ENCODE peak calls at places on chromosome 13, in nine cellular contexts. A, Y, S, N, B, U, R, T and H are unnamed samples.

GRCh38 chr13:109871018-109871370 is 84.6 kb upstream of the IRS2 start:
- DNase-seq in A (no peak), Y (no peak), S (no peak), N (no peak), B (peak), U (no peak), R (no peak), T (no peak), H (no peak)

GRCh38 chr13:72194531-72194930 is 327.5 kb upstream of the DACH1 start:
- DNase-seq in A (no peak), Y (no peak), S (no peak), N (no peak), B (no peak), U (no peak), R (no peak), T (no peak), H (no peak)

GRCh38 chr13:43129021-43129420 is 105.6 kb downstream of the DNAJC15 start:
- DNase-seq in A (no peak), Y (no peak), S (no peak), N (no peak), B (no peak), U (no peak), R (no peak), T (no peak), H (no peak)

GRCh38 chr13:103099894-103100293 is 33.7 kb upstream of the SLC10A2 start:
- DNase-seq in A (no peak), Y (no peak), S (no peak), N (no peak), B (no peak), U (no peak), R (no peak), T (no peak), H (no peak)

GRCh38 chr13:28040977-28041376 is 52.5 kb upstream of the URAD start:
- DNase-seq in A (no peak), Y (no peak), S (no peak), N (no peak), B (no peak), U (no peak), R (no peak), T (no peak), H (no peak)

GRCh38 chr13:31328549-31329229 is 128.9 kb downstream of the B3GLCT start:
- DNase-seq in A (no peak), Y (no peak), S (no peak), N (no peak), B (peak), U (no peak), R (no peak), T (no peak), H (no peak)

GRCh38 chr13:59823495-59823894 is 340.2 kb downstream of the DIAPH3 start:
- DNase-seq in A (no peak), Y (no peak), S (no peak), N (no peak), B (peak), U (peak), R (no peak), T (no peak), H (no peak)

GRCh38 chr13:32216281-32216680 is 98.9 kb downstream of the ZAR1L start:
- DNase-seq in A (no peak), Y (no peak), S (no peak), N (no peak), B (no peak), U (no peak), R (no peak), T (no peak), H (no peak)

GRCh38 chr13:48828962-48829405 is 146.7 kb upstream of the FNDC3A start:
- DNase-seq in A (peak), Y (no peak), S (no peak), N (no peak), B (no peak), U (no peak), R (no peak), T (no peak), H (no peak)

GRCh38 chr13:50928609-50929274 is 19.2 kb downstream of the RNASEH2B start:
- DNase-seq in A (no peak), Y (no peak), S (no peak), N (no peak), B (no peak), U (peak), R (no peak), T (no peak), H (no peak)

GRCh38 chr13:49132479-49133002 is 87.6 kb upstream of the MLNR start:
- DNase-seq in A (no peak), Y (no peak), S (no peak), N (no peak), B (no peak), U (no peak), R (no peak), T (no peak), H (no peak)

GRCh38 chr13:53743906-53744305 is 715.3 kb downstream of the OLFM4 start:
- DNase-seq in A (no peak), Y (no peak), S (no peak), N (no peak), B (no peak), U (no peak), R (no peak), T (no peak), H (no peak)

GRCh38 chr13:98900442-98900841 is 77.4 kb downstream of the DOCK9 start:
- DNase-seq in A (no peak), Y (no peak), S (no peak), N (no peak), B (no peak), U (peak), R (no peak), T (no peak), H (no peak)

GRCh38 chr13:36057041-36057440 is 74.1 kb downstream of the DCLK1 start:
- DNase-seq in A (no peak), Y (no peak), S (no peak), N (no peak), B (peak), U (no peak), R (no peak), T (no peak), H (no peak)

GRCh38 chr13:26772531-26772930 is 11.9 kb upstream of the GPR12 start:
- DNase-seq in A (no peak), Y (no peak), S (no peak), N (no peak), B (no peak), U (no peak), R (no peak), T (no peak), H (no peak)

GRCh38 chr13:91652389-91652788 is 254.0 kb downstream of the GPC5 start:
- DNase-seq in A (peak), Y (no peak), S (no peak), N (no peak), B (no peak), U (no peak), R (no peak), T (no peak), H (no peak)

GRCh38 chr13:109145631-109146030 is 516.2 kb downstream of the MYO16 start:
- DNase-seq in A (peak), Y (no peak), S (no peak), N (no peak), B (peak), U (peak), R (no peak), T (no peak), H (no peak)

GRCh38 chr13:110770678-110771077 is 57.2 kb downstream of the ING1 start:
- DNase-seq in A (no peak), Y (no peak), S (no peak), N (no peak), B (no peak), U (no peak), R (no peak), T (no peak), H (no peak)

GRCh38 chr13:18998389-18998788 is 183.2 kb downstream of the TUBA3C start:
- DNase-seq in A (no peak), Y (no peak), S (no peak), N (no peak), B (no peak), U (no peak), R (no peak), T (no peak), H (no peak)

GRCh38 chr13:72029981-72030380 is 163.0 kb upstream of the DACH1 start:
- DNase-seq in A (no peak), Y (no peak), S (no peak), N (no peak), B (no peak), U (no peak), R (no peak), T (no peak), H (no peak)

GRCh38 chr13:59531571-59532091 is 632.1 kb downstream of the DIAPH3 start:
- DNase-seq in A (peak), Y (peak), S (no peak), N (no peak), B (peak), U (peak), R (peak), T (peak), H (no peak)

GRCh38 chr13:52850396-52851152 is 2.1 kb upstream of the PCDH8 start:
- DNase-seq in A (peak), Y (peak), S (no peak), N (no peak), B (peak), U (no peak), R (no peak), T (no peak), H (peak)

GRCh38 chr13:83048419-83048818 is 833.9 kb downstream of the SLITRK1 start:
- DNase-seq in A (no peak), Y (no peak), S (no peak), N (no peak), B (peak), U (no peak), R (no peak), T (no peak), H (no peak)

GRCh38 chr13:90732049-90732448 is 615.4 kb upstream of the MIR17HG start:
- DNase-seq in A (no peak), Y (no peak), S (no peak), N (no peak), B (no peak), U (no peak), R (no peak), T (no peak), H (no peak)

GRCh38 chr13:113936566-113936965 is 37.3 kb downstream of the C13orf46 start:
- DNase-seq in A (no peak), Y (no peak), S (no peak), N (no peak), B (no peak), U (no peak), R (peak), T (no peak), H (no peak)

GRCh38 chr13:26326562-26326961 is 72.6 kb downstream of the CDK8 start:
- DNase-seq in A (no peak), Y (no peak), S (no peak), N (no peak), B (no peak), U (no peak), R (no peak), T (no peak), H (no peak)

GRCh38 chr13:79919109-79919508 is 421.8 kb downstream of the SPRY2 start:
- DNase-seq in A (no peak), Y (no peak), S (no peak), N (no peak), B (no peak), U (no peak), R (no peak), T (no peak), H (no peak)

GRCh38 chr13:41001695-41002094 is 17.4 kb downstream of the ELF1 start:
- DNase-seq in A (no peak), Y (no peak), S (no peak), N (no peak), B (no peak), U (no peak), R (no peak), T (no peak), H (no peak)